ENCODE peak calls at places on chromosomes 7 and 10, in five cellular contexts. W is HepG2, Q is IMR-90, I is A549, M is H1. B is an unnamed sample.

GRCh38 chr7:157640144-157640543 is 303.3 kb downstream of the DNAJB6 start:
- DNase-seq in Q (no peak), M (no peak), I (no peak), W (no peak), B (no peak)

GRCh38 chr10:120394446-120394845 is 62.6 kb upstream of the PLPP4 start:
- DNase-seq in Q (no peak), I (no peak), M (peak), W (no peak), B (no peak)

GRCh38 chr7:20064181-20064970 is 152.8 kb downstream of the MACC1 start:
- DNase-seq in I (no peak), M (no peak), Q (peak), W (no peak), B (no peak)

GRCh38 chr7:138449580-138449979 is 10.5 kb upstream of the TRIM24 start:
- DNase-seq in M (peak), Q (no peak), I (no peak), W (no peak), B (peak)

GRCh38 chr10:125868372-125868975 is 12.6 kb downstream of the DHX32 start:
- DNase-seq in W (peak), Q (peak), I (peak), M (no peak), B (no peak)

GRCh38 chr7:95434501-95435421 is at the start of gene PON2:
- DNase-seq in M (peak), I (peak), W (peak), Q (peak), B (peak)

GRCh38 chr7:127349881-127350280 is 42.6 kb downstream of the ZNF800 start:
- DNase-seq in Q (no peak), I (no peak), M (no peak), W (no peak), B (no peak)

GRCh38 chr7:3260425-3260762 is 40.7 kb upstream of the SDK1 start:
- DNase-seq in M (no peak), I (no peak), W (no peak), Q (peak), B (no peak)

GRCh38 chr10:43210556-43210955 is 56.3 kb downstream of the RASGEF1A start:
- DNase-seq in W (no peak), Q (no peak), M (no peak), I (no peak), B (peak)

GRCh38 chr10:13654846-13655245 is 68.1 kb downstream of the PRPF18 start:
- DNase-seq in Q (no peak), W (no peak), I (no peak), M (peak), B (no peak)

GRCh38 chr10:122159159-122159970 is 111.7 kb upstream of the BTBD16 start:
- DNase-seq in M (no peak), I (no peak), Q (peak), W (no peak), B (no peak)

GRCh38 chr10:110010076-110011069 is 2.6 kb downstream of the ADD3 start:
- DNase-seq in W (peak), M (no peak), I (no peak), Q (peak), B (no peak)

GRCh38 chr7:151109094-151110048 is 23.1 kb downstream of the AGAP3 start:
- DNase-seq in I (no peak), Q (no peak), M (no peak), W (no peak), B (peak)

GRCh38 chr7:140230862-140231778 is 54.3 kb upstream of the KDM7A start:
- DNase-seq in Q (peak), I (peak), M (peak), W (peak), B (peak)

GRCh38 chr7:80636709-80637108 is 1.7 kb upstream of the CD36 start:
- DNase-seq in I (no peak), M (no peak), W (no peak), Q (no peak), B (no peak)

GRCh38 chr7:37921340-37921805 is 933 bp downstream of the EPDR1 start:
- DNase-seq in I (no peak), M (no peak), Q (no peak), W (peak), B (peak)

DNA sequence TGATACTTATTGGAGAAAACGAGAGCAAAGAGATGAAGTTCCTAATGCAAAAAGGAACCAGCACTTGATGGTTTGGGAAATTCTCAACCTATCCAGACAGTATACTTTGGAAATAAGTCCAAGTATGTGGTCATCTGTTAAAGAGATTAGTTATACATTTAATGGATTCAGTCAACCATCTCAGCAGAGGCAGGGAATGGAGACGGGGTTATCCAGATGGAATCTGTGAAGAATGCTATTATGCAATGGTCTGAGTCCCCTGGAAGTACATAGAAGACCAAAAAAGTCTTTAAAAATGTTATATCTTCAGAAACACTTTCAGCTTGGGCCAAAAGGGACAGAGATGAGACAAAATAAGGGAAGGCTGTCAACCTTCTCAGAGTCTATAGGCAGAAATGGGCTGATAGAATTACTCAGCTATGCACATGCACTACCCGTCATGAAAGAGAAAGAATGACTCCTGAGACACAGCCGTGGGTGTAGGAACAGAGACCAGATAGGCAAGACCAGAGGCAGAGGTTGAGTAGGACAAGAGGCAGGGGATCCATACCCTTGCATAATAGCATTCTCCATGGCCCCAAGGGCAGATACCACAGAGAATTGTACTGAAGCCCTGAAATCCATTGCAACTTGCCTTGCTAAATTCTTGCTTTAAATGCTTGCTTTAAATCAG is 738.8 kb upstream of the POT1 start:
- DNase-seq in I (no peak), Q (no peak), M (no peak), W (no peak), B (no peak)
- TF ChIP-seq USF2 in I (no peak), Q (no peak), M (no peak), W (no peak), B (no peak)

DNA sequence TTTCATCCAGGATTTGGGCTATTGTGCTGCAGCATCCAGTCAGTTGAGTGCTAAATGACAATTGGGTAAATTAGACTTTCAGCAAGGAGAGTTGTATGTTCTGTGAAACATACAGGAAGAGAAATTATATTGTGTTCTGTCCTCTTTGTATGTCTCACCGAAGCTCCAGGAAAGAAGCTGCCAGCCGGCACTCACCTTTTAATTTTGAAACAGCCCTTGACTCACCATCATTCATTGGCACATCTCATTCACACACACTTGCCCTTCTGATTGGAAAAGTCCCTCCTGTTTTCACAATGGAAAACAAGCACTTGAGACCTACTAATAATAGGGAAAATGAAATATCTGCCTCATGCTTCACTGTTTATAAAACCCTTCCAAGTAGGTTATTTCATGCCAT is 495.6 kb downstream of the RPS24 start:
- DNase-seq in I (no peak), Q (no peak), W (no peak), M (no peak), B (no peak)
- TF ChIP-seq USF2 in I (no peak), Q (no peak), W (no peak), M (no peak), B (no peak)

GRCh38 chr10:95810198-95810976 is 54.4 kb downstream of the ENTPD1 start:
- DNase-seq in M (no peak), I (no peak), Q (no peak), W (no peak), B (no peak)

GRCh38 chr10:95815701-95816100 is 59.7 kb downstream of the ENTPD1 start:
- DNase-seq in M (no peak), Q (no peak), I (no peak), W (no peak), B (no peak)

GRCh38 chr10:95815133-95815532 is 59.2 kb downstream of the ENTPD1 start:
- DNase-seq in Q (no peak), M (no peak), I (no peak), W (no peak), B (no peak)

GRCh38 chr10:95818010-95818409 is 62.0 kb downstream of the ENTPD1 start:
- DNase-seq in I (no peak), Q (no peak), M (no peak), W (no peak), B (no peak)

DNA sequence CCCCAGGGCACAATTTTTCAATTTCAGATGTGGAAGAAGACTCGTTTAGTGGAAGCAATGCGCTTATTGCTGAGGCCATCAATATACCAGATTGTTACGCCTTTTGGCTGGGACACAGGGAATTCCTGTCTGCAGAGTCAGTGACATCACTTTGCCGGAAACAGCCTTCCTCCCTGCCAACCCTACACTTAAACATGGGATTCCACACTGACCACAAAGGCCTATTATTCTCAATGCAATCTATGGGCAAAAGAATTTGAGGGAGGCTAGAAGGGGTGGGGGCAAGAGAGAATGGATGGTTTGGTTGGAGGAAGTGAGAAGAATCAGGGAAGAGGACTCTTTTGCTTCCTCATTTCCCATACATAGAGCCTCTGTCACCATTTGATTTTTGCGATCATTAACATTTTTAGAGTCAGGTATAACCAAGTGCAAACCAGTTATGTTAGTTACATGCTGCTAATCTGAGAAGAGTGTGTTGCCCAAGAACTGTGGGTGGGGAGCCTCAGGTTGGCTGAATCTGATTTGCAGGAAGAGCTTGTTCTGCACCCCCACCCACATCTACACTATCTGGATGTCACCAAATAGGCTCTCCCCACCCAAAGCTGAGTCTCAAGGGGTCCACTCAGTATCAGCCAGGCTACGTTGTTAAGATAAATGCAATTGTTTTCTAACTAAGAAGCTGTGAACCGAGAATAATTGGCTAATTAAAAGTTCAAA is 58.2 kb downstream of the ENTPD1 start:
- DNase-seq in W (peak), M (no peak), Q (peak), I (no peak), B (no peak)
- TF ChIP-seq USF2 in W (no peak), M (no peak), Q (no peak), I (no peak), B (no peak)

GRCh38 chr7:101081432-101081831 is 3.8 kb upstream of the TRIM56 start:
- DNase-seq in I (no peak), Q (no peak), M (no peak), W (no peak), B (no peak)

GRCh38 chr7:101075646-101076045 is 9.6 kb upstream of the TRIM56 start:
- DNase-seq in M (no peak), I (no peak), Q (no peak), W (no peak), B (no peak)

DNA sequence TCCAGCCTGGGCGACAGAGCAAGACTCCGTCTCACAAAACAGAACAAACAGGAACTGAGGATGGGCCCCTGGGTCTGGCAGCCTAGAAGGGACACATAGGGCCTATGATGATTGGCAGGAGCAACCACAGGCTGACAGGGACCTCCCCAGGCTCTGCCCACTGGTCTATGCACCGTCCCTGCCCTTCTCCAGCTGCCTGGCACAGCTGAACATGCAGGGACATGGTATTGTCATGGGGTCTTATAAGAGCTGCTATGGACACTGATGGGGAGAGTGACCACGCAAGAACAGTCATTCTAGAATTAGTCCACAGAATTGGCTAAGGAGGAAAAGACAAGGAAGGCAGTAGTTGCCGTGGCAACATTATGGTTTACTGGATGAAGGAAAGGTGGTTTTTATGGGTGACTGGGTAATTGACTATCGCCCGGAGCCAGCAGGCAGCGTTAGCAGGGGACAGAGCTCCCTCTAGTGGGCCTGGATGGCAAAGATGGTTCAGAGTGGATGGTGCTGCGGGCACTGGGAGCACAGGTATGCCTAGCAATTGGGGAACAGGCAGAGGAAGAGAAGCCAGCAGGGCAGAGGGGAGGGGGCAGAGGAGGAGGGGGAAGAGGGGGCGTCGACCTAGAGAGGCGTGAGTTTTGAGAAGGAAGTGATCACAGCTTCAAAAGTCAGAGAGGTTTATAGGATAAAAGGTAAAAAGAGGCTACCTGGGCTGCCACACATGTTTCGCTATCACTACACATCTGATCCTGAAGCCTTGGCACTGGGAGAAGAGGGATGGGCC is 7.8 kb upstream of the TRIM56 start:
- DNase-seq in I (peak), Q (peak), W (peak), M (peak), B (peak)
- TF ChIP-seq USF2 in I (no peak), Q (no peak), W (no peak), M (no peak), B (no peak)

GRCh38 chr10:112259688-112260087 is 23.5 kb upstream of the TECTB start:
- DNase-seq in I (no peak), Q (no peak), M (no peak), W (no peak), B (no peak)

GRCh38 chr10:112262556-112262955 is 20.6 kb upstream of the TECTB start:
- DNase-seq in W (no peak), I (no peak), M (no peak), Q (peak), B (no peak)

GRCh38 chr10:112258407-112258806 is 24.8 kb upstream of the TECTB start:
- DNase-seq in I (no peak), W (peak), M (no peak), Q (no peak), B (no peak)

GRCh38 chr10:112260831-112261230 is 22.4 kb upstream of the TECTB start:
- DNase-seq in Q (no peak), W (no peak), I (no peak), M (no peak), B (no peak)

DNA sequence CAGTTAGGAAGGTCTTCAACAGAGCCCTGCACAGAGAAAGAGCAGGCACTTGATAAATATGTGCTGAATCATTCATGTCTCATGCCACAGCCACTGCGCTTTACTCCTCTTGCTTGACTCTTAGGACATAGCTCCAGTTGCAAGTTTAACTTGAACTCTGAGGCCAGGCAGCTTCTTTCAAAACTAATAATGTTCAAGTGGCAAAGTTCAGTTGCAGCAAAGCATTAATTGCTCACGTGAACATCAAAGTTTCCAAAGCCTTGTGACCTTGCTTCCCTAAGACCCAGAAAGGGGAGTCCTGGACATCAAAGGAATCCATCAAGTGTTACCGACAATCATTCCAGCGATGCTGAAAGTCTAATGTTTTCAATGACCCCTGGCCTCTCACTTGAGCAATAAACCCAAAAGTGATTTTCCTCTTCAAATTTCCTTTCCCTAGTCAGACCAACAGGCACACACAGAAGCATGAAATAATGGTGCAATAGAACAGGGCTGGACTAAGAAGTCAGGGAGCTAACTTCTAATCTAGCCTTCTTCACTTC is 21.8 kb upstream of the TECTB start:
- DNase-seq in M (no peak), Q (peak), I (no peak), W (peak), B (no peak)
- TF ChIP-seq USF2 in M (no peak), Q (no peak), I (no peak), W (peak), B (no peak)